ENCODE peak calls at places on chromosomes 13 and 19, in six cellular contexts. One of them, this sample, is unnamed.

GRCh38 chr19:47542030-47542475 is 27.2 kb upstream of the NAPA start:
- DNase-seq in HepG2: no peak
- DNase-seq in K562: no peak
- DNase-seq in H1: no peak
- DNase-seq in GM12878: no peak
- DNase-seq in HCT116: no peak
- DNase-seq in this sample: no peak

GRCh38 chr13:40672310-40673060 is 6.0 kb upstream of the FOXO1 start:
- DNase-seq in HCT116: peak; percentile 57
- DNase-seq in GM12878: no peak
- DNase-seq in K562: peak; percentile 84
- DNase-seq in HepG2: peak; percentile 73
- DNase-seq in H1: no peak
- DNase-seq in this sample: no peak

GRCh38 chr13:24172071-24172470 is 11.6 kb downstream of the SPATA13 start:
- DNase-seq in H1: no peak
- DNase-seq in HCT116: no peak
- DNase-seq in K562: no peak
- DNase-seq in GM12878: no peak
- DNase-seq in HepG2: no peak
- DNase-seq in this sample: no peak

GRCh38 chr13:33227927-33228644 is 57.5 kb downstream of the STARD13 start:
- DNase-seq in H1: no peak
- DNase-seq in K562: no peak
- DNase-seq in HCT116: no peak
- DNase-seq in GM12878: no peak
- DNase-seq in HepG2: no peak
- DNase-seq in this sample: no peak

GRCh38 chr19:47036233-47036651 is 12.2 kb downstream of the TMEM160 start:
- DNase-seq in HCT116: no peak
- DNase-seq in HepG2: no peak
- DNase-seq in GM12878: no peak
- DNase-seq in H1: no peak
- DNase-seq in K562: no peak
- DNase-seq in this sample: no peak

GRCh38 chr13:61414686-61415664 is 674 bp downstream of the PCDH20 start:
- DNase-seq in K562: no peak
- DNase-seq in HCT116: no peak
- DNase-seq in HepG2: peak; percentile 26
- DNase-seq in H1: peak; percentile 83
- DNase-seq in GM12878: no peak
- DNase-seq in this sample: peak; percentile 56

GRCh38 chr19:50679177-50680125 is 30.2 kb downstream of the C19orf81 start:
- DNase-seq in HCT116: peak; percentile 87
- DNase-seq in K562: peak; percentile 99
- DNase-seq in H1: no peak
- DNase-seq in HepG2: peak; percentile 48
- DNase-seq in GM12878: peak; percentile 61
- DNase-seq in this sample: no peak

GRCh38 chr19:18469245-18470107 is 31.5 kb upstream of the ISYNA1 start:
- DNase-seq in K562: peak; percentile 76
- DNase-seq in HepG2: peak; percentile 85
- DNase-seq in H1: peak; percentile 53
- DNase-seq in HCT116: peak; percentile 32
- DNase-seq in GM12878: no peak
- DNase-seq in this sample: peak; percentile 56

GRCh38 chr19:46620716-46621115 is 4.2 kb downstream of the PTGIR start:
- DNase-seq in HCT116: no peak
- DNase-seq in GM12878: no peak
- DNase-seq in H1: no peak
- DNase-seq in HepG2: no peak
- DNase-seq in K562: no peak
- DNase-seq in this sample: no peak

GRCh38 chr19:18696023-18696422 is 12.5 kb downstream of the CRTC1 start:
- DNase-seq in H1: no peak
- DNase-seq in HepG2: no peak
- DNase-seq in K562: peak; percentile 56
- DNase-seq in GM12878: no peak
- DNase-seq in HCT116: no peak
- DNase-seq in this sample: no peak

GRCh38 chr13:20161275-20161950 is 561 bp upstream of the GJA3 start:
- DNase-seq in HepG2: no peak
- DNase-seq in H1: no peak
- DNase-seq in HCT116: no peak
- DNase-seq in GM12878: no peak
- DNase-seq in K562: no peak
- DNase-seq in this sample: no peak

GRCh38 chr19:13043285-13043684 is 48.0 kb downstream of the NFIX start:
- DNase-seq in K562: no peak
- DNase-seq in GM12878: no peak
- DNase-seq in HCT116: no peak
- DNase-seq in HepG2: no peak
- DNase-seq in H1: no peak
- DNase-seq in this sample: no peak

GRCh38 chr19:36939153-36939552 is 23.0 kb downstream of the ZNF568 start:
- DNase-seq in HCT116: no peak
- DNase-seq in GM12878: no peak
- DNase-seq in K562: no peak
- DNase-seq in HepG2: no peak
- DNase-seq in H1: no peak
- DNase-seq in this sample: no peak

GRCh38 chr19:3496392-3497273 is 3.8 kb downstream of the DOHH start:
- DNase-seq in HCT116: no peak
- DNase-seq in GM12878: no peak
- DNase-seq in HepG2: no peak
- DNase-seq in H1: no peak
- DNase-seq in K562: no peak
- DNase-seq in this sample: no peak

GRCh38 chr13:30429721-30430694 is 7.7 kb downstream of the UBE2L5 start:
- DNase-seq in HCT116: peak; percentile 60
- DNase-seq in H1: no peak
- DNase-seq in GM12878: peak; percentile 59
- DNase-seq in K562: no peak
- DNase-seq in HepG2: no peak
- DNase-seq in this sample: no peak

GRCh38 chr13:107573184-107573583 is 642.2 kb downstream of the LIG4 start:
- DNase-seq in H1: no peak
- DNase-seq in GM12878: no peak
- DNase-seq in HepG2: no peak
- DNase-seq in HCT116: no peak
- DNase-seq in K562: no peak
- DNase-seq in this sample: no peak

GRCh38 chr13:98577823-98578285 is 947 bp upstream of the STK24 start:
- DNase-seq in HCT116: no peak
- DNase-seq in GM12878: no peak
- DNase-seq in HepG2: peak; percentile 50
- DNase-seq in H1: no peak
- DNase-seq in K562: no peak
- DNase-seq in this sample: no peak

GRCh38 chr13:99013951-99014350 is 36.1 kb upstream of the DOCK9 start:
- DNase-seq in HepG2: no peak
- DNase-seq in HCT116: no peak
- DNase-seq in K562: no peak
- DNase-seq in H1: no peak
- DNase-seq in GM12878: no peak
- DNase-seq in this sample: no peak

DNA sequence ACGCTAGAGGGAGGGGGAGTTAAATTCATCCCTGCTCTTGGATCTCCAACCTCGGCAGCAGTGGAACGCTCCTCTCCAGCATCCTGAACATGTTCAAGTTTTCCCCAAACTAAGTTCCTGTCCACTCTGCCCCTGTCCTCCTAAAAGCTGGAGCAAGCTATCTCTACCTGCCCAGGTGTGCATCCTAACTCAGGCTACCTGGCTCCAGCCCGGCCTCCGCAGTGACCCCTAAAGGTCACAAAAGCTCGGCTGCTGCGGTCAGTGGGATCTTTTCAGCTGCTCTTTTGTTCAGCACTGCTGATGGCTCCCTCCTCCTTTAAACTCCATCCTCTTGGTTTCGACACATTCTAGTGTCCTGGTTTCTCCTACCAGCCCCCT is 1.4 kb downstream of the DCUN1D2 start:
- DNase-seq in K562: no peak
- DNase-seq in HCT116: no peak
- DNase-seq in GM12878: no peak
- DNase-seq in HepG2: peak; percentile 16
- DNase-seq in H1: no peak
- DNase-seq in this sample: no peak
- H3K4me3 ChIP-seq in K562: peak overlapping the region; percentile 89
- H3K4me3 ChIP-seq in HCT116: peak overlapping the region; percentile 85
- H3K4me3 ChIP-seq in GM12878: peak overlapping the region; percentile 68
- H3K4me3 ChIP-seq in HepG2: peak overlapping the region; percentile 83
- H3K4me3 ChIP-seq in H1: peak overlapping the region; percentile 95
- H3K4me3 ChIP-seq in this sample: peak overlapping the region; percentile 81

GRCh38 chr13:47211106-47211505 is 314.3 kb upstream of the HTR2A start:
- DNase-seq in HepG2: no peak
- DNase-seq in GM12878: no peak
- DNase-seq in HCT116: no peak
- DNase-seq in H1: peak; percentile 33
- DNase-seq in K562: no peak
- DNase-seq in this sample: peak; percentile 22
- TF ChIP-seq ZNF274 in HepG2: no peak
- TF ChIP-seq ZNF274 in GM12878: no peak
- TF ChIP-seq ZNF274 in HCT116: no peak
- TF ChIP-seq ZNF274 in H1: no peak
- TF ChIP-seq ZNF274 in K562: no peak
- TF ChIP-seq ZNF274 in this sample: no peak

GRCh38 chr13:112728375-112729126 is 38.7 kb downstream of the ATP11A start:
- DNase-seq in H1: no peak
- DNase-seq in HepG2: no peak
- DNase-seq in GM12878: no peak
- DNase-seq in HCT116: no peak
- DNase-seq in K562: no peak
- DNase-seq in this sample: no peak
- H3K4me1 ChIP-seq in H1: peaks cover 31% of the 10 kb centered on the region
- H3K4me1 ChIP-seq in HepG2: peaks cover 60% of the 10 kb centered on the region
- H3K4me1 ChIP-seq in GM12878: peaks cover 16% of the 10 kb centered on the region
- H3K4me1 ChIP-seq in HCT116: peaks cover 58% of the 10 kb centered on the region
- H3K4me1 ChIP-seq in K562: peaks cover 15% of the 10 kb centered on the region
- H3K4me1 ChIP-seq in this sample: peaks cover 11% of the 10 kb centered on the region

GRCh38 chr19:2016041-2016807 is 710 bp upstream of the BTBD2 start:
- DNase-seq in K562: peak; percentile 84
- DNase-seq in HCT116: peak; percentile 73
- DNase-seq in HepG2: peak; percentile 63
- DNase-seq in GM12878: peak; percentile 46
- DNase-seq in H1: no peak
- DNase-seq in this sample: no peak
- H3K4me3 ChIP-seq in K562: no peak overlapping the region
- H3K4me3 ChIP-seq in HCT116: peak overlapping the region; percentile 34
- H3K4me3 ChIP-seq in HepG2: no peak overlapping the region
- H3K4me3 ChIP-seq in GM12878: peak overlapping the region; percentile 48
- H3K4me3 ChIP-seq in H1: peak overlapping the region; percentile 44
- H3K4me3 ChIP-seq in this sample: peak overlapping the region; percentile 8

This sample was measured in NT2/D1.